ENCODE peak calls at places on chromosomes 2 and 18, in six cellular contexts. H, Y, Q, K, M and O are unnamed samples. For H3K4me1 and H3K36me3, the result is how much of the 10 kb centered on the place peaks cover.

GRCh38 chr2:173053043-173053699 is 22.5 kb upstream of the MAP3K20 start:
- DNase-seq in H (no peak), Y (no peak), Q (no peak), K (no peak), M (no peak), O (no peak)

GRCh38 chr2:235263205-235264120 is 230.4 kb upstream of the AGAP1 start:
- DNase-seq in H (peak), Y (peak), Q (peak), K (no peak), M (peak), O (peak)

GRCh38 chr2:238571626-238572372 is 145.1 kb downstream of the ASB1 start:
- DNase-seq in H (no peak), Y (no peak), Q (no peak), K (no peak), M (no peak), O (no peak)

GRCh38 chr2:196336715-196337617 is 165.6 kb upstream of the STK17B start:
- DNase-seq in H (no peak), Y (no peak), Q (no peak), K (no peak), M (no peak), O (no peak)

GRCh38 chr2:85728342-85728741 is 25.4 kb upstream of the ATOH8 start:
- DNase-seq in H (no peak), Y (no peak), Q (no peak), K (no peak), M (no peak), O (no peak)

GRCh38 chr2:237859533-237860272 is at the start of gene RAMP1:
- DNase-seq in H (peak), Y (peak), Q (no peak), K (no peak), M (no peak), O (no peak)

GRCh38 chr2:110101280-110101844 is 14.3 kb downstream of the MALL start:
- DNase-seq in H (peak), Y (peak), Q (peak), K (peak), M (peak), O (peak)

GRCh38 chr2:166234112-166234846 is 106.5 kb upstream of the SCN1A start:
- DNase-seq in H (no peak), Y (no peak), Q (no peak), K (no peak), M (no peak), O (no peak)

GRCh38 chr2:130376433-130377293 is 20.8 kb downstream of the PTPN18 start:
- DNase-seq in H (no peak), Y (no peak), Q (no peak), K (no peak), M (no peak), O (no peak)

GRCh38 chr18:55396267-55396905 is 191.6 kb downstream of the TCF4 start:
- DNase-seq in H (no peak), Y (no peak), Q (no peak), K (no peak), M (no peak), O (no peak)

GRCh38 chr2:143525536-143525935 is 396.3 kb downstream of the ARHGAP15 start:
- DNase-seq in H (no peak), Y (no peak), Q (no peak), K (no peak), M (no peak), O (no peak)

GRCh38 chr2:239035361-239035814 is 187.5 kb downstream of the TWIST2 start:
- DNase-seq in H (peak), Y (peak), Q (no peak), K (no peak), M (peak), O (no peak)

GRCh38 chr2:55887351-55887750 is 36.2 kb downstream of the EFEMP1 start:
- DNase-seq in H (no peak), Y (no peak), Q (no peak), K (no peak), M (no peak), O (no peak)

GRCh38 chr2:143182649-143183048 is 53.4 kb downstream of the ARHGAP15 start:
- DNase-seq in H (no peak), Y (no peak), Q (no peak), K (no peak), M (no peak), O (no peak)

GRCh38 chr2:135743860-135744259 is 2.2 kb downstream of the UBXN4 start:
- DNase-seq in H (no peak), Y (no peak), Q (no peak), K (no peak), M (no peak), O (no peak)

GRCh38 chr2:101205521-101205998 is 47.1 kb upstream of the CNOT11 start:
- DNase-seq in H (peak), Y (peak), Q (peak), K (no peak), M (peak), O (peak)

GRCh38 chr2:59276033-59276432 is 1034.9 kb upstream of the FANCL start:
- DNase-seq in H (no peak), Y (no peak), Q (no peak), K (no peak), M (no peak), O (no peak)

GRCh38 chr2:49288113-49288710 is 133.9 kb upstream of the FSHR start:
- DNase-seq in H (no peak), Y (no peak), Q (no peak), K (no peak), M (no peak), O (no peak)

GRCh38 chr2:42284019-42284418 is 77.0 kb downstream of the COX7A2L start:
- DNase-seq in H (no peak), Y (no peak), Q (no peak), K (no peak), M (no peak), O (no peak)

GRCh38 chr2:207165121-207166038 is at the start of gene KLF7:
- DNase-seq in H (peak), Y (peak), Q (no peak), K (peak), M (peak), O (peak)

GRCh38 chr2:38534746-38535403 is 67.9 kb downstream of the HNRNPLL start:
- DNase-seq in H (no peak), Y (no peak), Q (no peak), K (no peak), M (no peak), O (no peak)

GRCh38 chr2:143192085-143192484 is 62.9 kb downstream of the ARHGAP15 start:
- DNase-seq in H (no peak), Y (no peak), Q (no peak), K (no peak), M (no peak), O (no peak)

GRCh38 chr18:59954746-59955145 is 55.0 kb downstream of the PMAIP1 start:
- DNase-seq in H (no peak), Y (no peak), Q (no peak), K (no peak), M (no peak), O (no peak)

GRCh38 chr2:38178556-38179419 is 102.8 kb upstream of the CYP1B1 start:
- DNase-seq in H (no peak), Y (no peak), Q (no peak), K (no peak), M (peak), O (peak)

GRCh38 chr2:176385838-176386237 is 116.6 kb downstream of the MTX2 start:
- DNase-seq in H (no peak), Y (no peak), Q (no peak), K (no peak), M (no peak), O (no peak)

GRCh38 chr2:144477943-144478283 is 42.0 kb downstream of the ZEB2 start:
- DNase-seq in H (no peak), Y (peak), Q (no peak), K (no peak), M (no peak), O (no peak)

DNA sequence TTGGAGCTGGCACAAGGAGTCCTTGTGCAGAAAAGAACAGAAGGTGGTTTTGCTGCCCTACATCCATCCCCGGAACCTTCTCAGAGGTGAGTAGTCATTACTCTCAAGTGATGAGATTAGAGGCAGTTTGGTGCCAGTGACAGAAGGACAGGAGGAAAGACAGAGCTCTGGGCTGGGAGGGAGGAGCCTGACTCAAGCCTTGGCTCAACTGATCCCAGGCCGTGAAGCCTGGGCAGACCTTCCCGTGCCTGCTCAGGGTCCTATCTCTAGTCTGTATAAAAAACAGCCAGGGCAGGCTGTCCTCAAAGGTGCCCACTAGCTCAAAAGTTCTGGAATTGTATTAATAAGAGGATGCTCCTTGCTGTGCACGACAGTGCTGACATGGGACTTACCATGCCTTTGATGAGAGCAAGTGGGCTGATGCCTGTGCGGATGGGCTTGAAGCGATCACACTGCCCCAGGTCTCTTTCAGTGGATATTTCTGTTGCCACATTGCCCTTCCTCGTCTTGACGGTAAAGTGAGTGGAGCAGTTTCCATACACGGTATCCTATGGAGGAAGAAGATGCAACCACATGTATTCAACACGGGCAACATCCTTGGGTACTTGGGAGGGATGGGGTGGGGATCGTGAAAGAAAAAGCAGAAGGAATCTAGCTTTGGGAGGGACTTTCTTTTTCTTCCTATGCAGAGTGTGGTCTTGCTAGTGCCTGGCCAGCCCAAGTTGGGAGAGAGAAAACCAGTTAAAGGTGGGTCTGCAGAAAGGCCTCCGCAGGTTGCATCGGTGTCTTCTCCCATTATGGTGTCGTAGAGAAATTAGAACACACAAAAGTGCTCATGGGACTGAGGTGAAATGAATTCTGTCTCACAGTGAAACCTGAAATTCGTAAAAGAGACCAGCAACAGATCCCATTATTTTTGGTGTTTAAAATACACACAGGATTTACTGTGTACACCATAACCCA is 6.9 kb downstream of the APOB start:
- DNase-seq in H (no peak), Y (no peak), Q (no peak), K (no peak), M (no peak), O (no peak)
- TF ChIP-seq POLR2A in H (no peak), Y (no peak), Q (no peak), K (no peak), M (no peak), O (no peak)

GRCh38 chr2:175019566-175020327 is 14.6 kb upstream of the CHN1 start:
- DNase-seq in H (no peak), Y (no peak), Q (no peak), K (no peak), M (no peak), O (no peak)
- H3K4me1 ChIP-seq in H (under half), Y (under half), Q (under half), K (under half), M (under half), O (under half)

GRCh38 chr18:2564373-2564772 is 6.9 kb downstream of the METTL4 start:
- DNase-seq in H (no peak), Y (no peak), Q (no peak), K (no peak), M (no peak), O (no peak)
- H3K36me3 ChIP-seq in H (under half), Y (under half), Q (under half), K (under half), M (under half), O (under half)

GRCh38 chr2:209986405-209986804 is 16.0 kb upstream of the RPE start:
- DNase-seq in H (no peak), Y (no peak), Q (no peak), K (no peak), M (no peak), O (no peak)

GRCh38 chr2:209988010-209988409 is 14.4 kb upstream of the RPE start:
- DNase-seq in H (no peak), Y (no peak), Q (no peak), K (no peak), M (no peak), O (no peak)

GRCh38 chr2:209984291-209984690 is 18.1 kb upstream of the RPE start:
- DNase-seq in H (no peak), Y (no peak), Q (no peak), K (no peak), M (no peak), O (no peak)

GRCh38 chr2:209990838-209991237 is 11.6 kb upstream of the RPE start:
- DNase-seq in H (no peak), Y (no peak), Q (no peak), K (no peak), M (no peak), O (no peak)

GRCh38 chr2:209985879-209986278 is 16.6 kb upstream of the RPE start:
- DNase-seq in H (no peak), Y (no peak), Q (no peak), K (no peak), M (no peak), O (no peak)
- TF ChIP-seq POLR2A in H (no peak), Y (no peak), Q (no peak), K (no peak), M (no peak), O (no peak)

DNA sequence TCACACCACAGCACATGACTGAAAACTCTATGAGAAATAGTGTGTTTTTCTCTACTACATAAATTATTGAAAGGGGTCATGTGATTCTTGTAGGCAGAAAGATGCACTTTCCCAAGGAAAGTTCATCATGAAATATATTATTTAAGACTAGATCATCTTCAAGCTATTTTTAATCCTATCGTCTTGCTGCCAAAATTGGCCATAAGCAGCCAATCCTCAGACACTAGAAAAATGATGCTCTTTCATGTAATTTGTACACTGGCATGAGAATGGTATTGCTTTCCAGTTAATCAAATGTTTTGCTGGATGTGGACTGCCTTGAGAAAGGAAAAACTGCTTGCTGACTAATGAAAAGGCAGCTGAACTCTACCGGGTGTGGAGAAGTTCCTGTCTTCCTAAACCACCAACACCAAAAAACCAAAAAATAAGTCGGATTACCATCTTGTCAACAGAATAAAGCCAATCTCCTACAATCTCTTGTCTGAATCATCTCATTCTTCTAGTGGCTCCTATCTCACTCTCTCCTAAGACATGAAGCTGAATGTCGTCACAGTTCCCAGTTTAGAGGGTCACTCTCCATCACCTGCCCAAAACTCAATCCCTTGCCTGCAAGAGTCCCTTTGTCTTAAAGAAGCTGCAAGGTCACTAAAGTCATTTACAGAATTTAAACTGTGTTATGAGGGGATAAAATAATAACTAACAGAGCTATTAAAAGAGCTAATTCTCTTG is 5.3 kb downstream of the BCL2 start:
- DNase-seq in H (no peak), Y (no peak), Q (no peak), K (no peak), M (no peak), O (no peak)
- H3K4me1 ChIP-seq in H (under half), Y (under half), Q (under half), K (under half), M (under half), O (under half)

DNA sequence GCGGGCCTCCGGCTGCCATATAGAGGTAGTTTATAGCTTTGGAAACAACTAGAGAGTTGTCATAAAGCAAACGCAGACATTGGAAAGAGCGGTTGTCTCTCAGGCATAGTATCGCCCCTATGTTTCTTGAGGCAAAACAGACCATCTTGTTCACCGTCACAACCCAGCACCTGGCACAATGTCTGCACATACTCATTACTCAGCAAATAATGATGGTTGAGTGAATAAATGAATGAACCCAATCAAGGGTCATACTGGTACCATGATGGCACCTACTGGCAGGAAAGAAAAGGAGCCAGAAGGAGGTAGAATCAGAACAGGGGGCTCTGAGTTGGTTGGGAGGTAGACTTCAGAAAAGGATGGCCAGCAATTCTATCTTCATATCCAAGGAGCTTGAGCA is 118.5 kb downstream of the ANTXR1 start:
- DNase-seq in H (no peak), Y (no peak), Q (no peak), K (no peak), M (no peak), O (no peak)
- H3K36me3 ChIP-seq in H (under half), Y (under half), Q (under half), K (under half), M (under half), O (under half)

GRCh38 chr2:208224802-208225201 is 30.1 kb downstream of the IDH1 start:
- DNase-seq in H (no peak), Y (no peak), Q (no peak), K (no peak), M (no peak), O (no peak)
- TF ChIP-seq POLR2A in H (no peak), Y (no peak), Q (no peak), K (no peak), M (no peak), O (no peak)

DNA sequence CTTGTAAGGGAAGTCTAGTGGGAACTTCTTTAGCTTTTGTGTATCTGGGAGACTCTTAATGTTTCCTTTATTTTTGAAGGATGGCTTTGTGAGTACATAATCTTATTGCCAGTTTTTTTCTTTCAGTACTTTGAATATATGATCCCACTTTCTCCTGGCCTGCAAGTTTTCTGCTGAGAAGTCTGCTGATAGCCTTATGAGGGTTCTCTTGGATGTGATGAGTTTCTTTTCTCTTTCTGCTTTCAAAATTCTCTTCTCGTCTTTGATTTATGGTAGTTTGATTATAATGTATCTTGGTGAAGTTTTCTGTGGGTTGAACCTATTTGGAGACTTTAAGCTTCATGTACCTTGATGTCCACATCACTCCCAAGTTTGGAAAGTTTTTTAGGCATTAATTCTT is 28.1 kb downstream of the COLEC11 start:
- DNase-seq in H (no peak), Y (no peak), Q (no peak), K (no peak), M (no peak), O (no peak)
- H3K4me1 ChIP-seq in H (under half), Y (under half), Q (under half), K (under half), M (under half), O (under half)

GRCh38 chr18:62655520-62656219 is 59.7 kb upstream of the PHLPP1 start:
- DNase-seq in H (no peak), Y (no peak), Q (no peak), K (no peak), M (no peak), O (no peak)

GRCh38 chr18:62659698-62660097 is 55.6 kb upstream of the PHLPP1 start:
- DNase-seq in H (no peak), Y (no peak), Q (no peak), K (no peak), M (no peak), O (no peak)

GRCh38 chr18:62662799-62663173 is 52.6 kb upstream of the PHLPP1 start:
- DNase-seq in H (no peak), Y (no peak), Q (no peak), K (no peak), M (no peak), O (no peak)

GRCh38 chr18:62660741-62661140 is 54.6 kb upstream of the PHLPP1 start:
- DNase-seq in H (no peak), Y (no peak), Q (no peak), K (no peak), M (no peak), O (no peak)

GRCh38 chr18:62658028-62658427 is 57.3 kb upstream of the PHLPP1 start:
- DNase-seq in H (no peak), Y (no peak), Q (no peak), K (no peak), M (no peak), O (no peak)
- H3K36me3 ChIP-seq in H (under half), Y (under half), Q (under half), K (under half), M (under half), O (under half)